ENCODE peak calls at places on chromosomes 6 and 20, in six cellular contexts. One of them, this sample, is unnamed. For H3K4me1, the result is how much of the 10 kb centered on the place peaks cover.

GRCh38 chr20:9884666-9885065 is 45.8 kb upstream of the PAK5 start:
- DNase-seq in cardiac muscle cell: no peak
- DNase-seq in GM23338: peak
- DNase-seq in fibroblast of lung: no peak
- DNase-seq in mucosa of descending colon: no peak
- DNase-seq in psoas muscle: no peak
- DNase-seq in this sample: no peak

GRCh38 chr20:15859061-15859460 is 714.2 kb downstream of the KIF16B start:
- DNase-seq in psoas muscle: no peak
- DNase-seq in cardiac muscle cell: no peak
- DNase-seq in GM23338: no peak
- DNase-seq in mucosa of descending colon: no peak
- DNase-seq in fibroblast of lung: no peak
- DNase-seq in this sample: no peak

GRCh38 chr6:157761331-157761921 is 61.6 kb upstream of the SNX9 start:
- DNase-seq in GM23338: no peak
- DNase-seq in mucosa of descending colon: no peak
- DNase-seq in cardiac muscle cell: peak
- DNase-seq in fibroblast of lung: peak
- DNase-seq in psoas muscle: no peak
- DNase-seq in this sample: peak

GRCh38 chr20:3162080-3162611 is 2.5 kb upstream of the FASTKD5 start:
- DNase-seq in fibroblast of lung: no peak
- DNase-seq in GM23338: peak
- DNase-seq in psoas muscle: no peak
- DNase-seq in mucosa of descending colon: no peak
- DNase-seq in cardiac muscle cell: no peak
- DNase-seq in this sample: no peak

GRCh38 chr6:89640804-89641203 is 2.3 kb upstream of the LYRM2 start:
- DNase-seq in mucosa of descending colon: no peak
- DNase-seq in psoas muscle: no peak
- DNase-seq in GM23338: peak
- DNase-seq in cardiac muscle cell: no peak
- DNase-seq in fibroblast of lung: no peak
- DNase-seq in this sample: no peak

GRCh38 chr20:6533828-6534388 is 233.6 kb upstream of the BMP2 start:
- DNase-seq in psoas muscle: no peak
- DNase-seq in cardiac muscle cell: peak
- DNase-seq in fibroblast of lung: peak
- DNase-seq in GM23338: peak
- DNase-seq in mucosa of descending colon: peak
- DNase-seq in this sample: no peak

GRCh38 chr20:44601801-44602204 is 19.4 kb downstream of the PKIG start:
- DNase-seq in mucosa of descending colon: no peak
- DNase-seq in cardiac muscle cell: peak
- DNase-seq in psoas muscle: peak
- DNase-seq in fibroblast of lung: peak
- DNase-seq in GM23338: no peak
- DNase-seq in this sample: no peak

GRCh38 chr6:78322068-78322845 is 545.1 kb upstream of the IRAK1BP1 start:
- DNase-seq in psoas muscle: no peak
- DNase-seq in cardiac muscle cell: no peak
- DNase-seq in fibroblast of lung: no peak
- DNase-seq in mucosa of descending colon: no peak
- DNase-seq in GM23338: no peak
- DNase-seq in this sample: no peak

GRCh38 chr6:75759207-75759606 is 10.2 kb downstream of the MYO6 start:
- DNase-seq in mucosa of descending colon: no peak
- DNase-seq in fibroblast of lung: no peak
- DNase-seq in GM23338: peak
- DNase-seq in psoas muscle: no peak
- DNase-seq in cardiac muscle cell: no peak
- DNase-seq in this sample: no peak

GRCh38 chr6:105591053-105591452 is 188.2 kb upstream of the PREP start:
- DNase-seq in mucosa of descending colon: no peak
- DNase-seq in GM23338: no peak
- DNase-seq in fibroblast of lung: no peak
- DNase-seq in cardiac muscle cell: peak
- DNase-seq in psoas muscle: no peak
- DNase-seq in this sample: no peak

GRCh38 chr6:52108128-52108527 is 20.7 kb upstream of the PKHD1 start:
- DNase-seq in cardiac muscle cell: no peak
- DNase-seq in fibroblast of lung: no peak
- DNase-seq in psoas muscle: peak
- DNase-seq in GM23338: peak
- DNase-seq in mucosa of descending colon: no peak
- DNase-seq in this sample: no peak

GRCh38 chr20:19543114-19543513 is 214.9 kb upstream of the RIN2 start:
- DNase-seq in psoas muscle: no peak
- DNase-seq in mucosa of descending colon: no peak
- DNase-seq in fibroblast of lung: no peak
- DNase-seq in GM23338: no peak
- DNase-seq in cardiac muscle cell: no peak
- DNase-seq in this sample: no peak

GRCh38 chr6:18141805-18142590 is 12.9 kb downstream of the TPMT start:
- DNase-seq in GM23338: no peak
- DNase-seq in cardiac muscle cell: no peak
- DNase-seq in fibroblast of lung: no peak
- DNase-seq in mucosa of descending colon: no peak
- DNase-seq in psoas muscle: no peak
- DNase-seq in this sample: no peak

GRCh38 chr20:51946581-51946980 is 144.3 kb upstream of the SALL4 start:
- DNase-seq in mucosa of descending colon: no peak
- DNase-seq in GM23338: no peak
- DNase-seq in cardiac muscle cell: peak
- DNase-seq in psoas muscle: no peak
- DNase-seq in fibroblast of lung: peak
- DNase-seq in this sample: no peak
- H3K4me1 ChIP-seq in mucosa of descending colon: under half
- H3K4me1 ChIP-seq in GM23338: under half
- H3K4me1 ChIP-seq in cardiac muscle cell: under half
- H3K4me1 ChIP-seq in psoas muscle: under half
- H3K4me1 ChIP-seq in fibroblast of lung: under half
- H3K4me1 ChIP-seq in this sample: under half

GRCh38 chr6:294656-295565 is 2.6 kb downstream of the DUSP22 start:
- DNase-seq in psoas muscle: no peak
- DNase-seq in fibroblast of lung: no peak
- DNase-seq in mucosa of descending colon: no peak
- DNase-seq in GM23338: no peak
- DNase-seq in cardiac muscle cell: no peak
- DNase-seq in this sample: no peak

GRCh38 chr6:291697-292505 is at the start of gene DUSP22:
- DNase-seq in GM23338: peak
- DNase-seq in fibroblast of lung: peak
- DNase-seq in cardiac muscle cell: peak
- DNase-seq in psoas muscle: peak
- DNase-seq in mucosa of descending colon: peak
- DNase-seq in this sample: no peak

GRCh38 chr6:292506-293184 is 358 bp downstream of the DUSP22 start:
- DNase-seq in fibroblast of lung: peak
- DNase-seq in psoas muscle: peak
- DNase-seq in GM23338: peak
- DNase-seq in mucosa of descending colon: peak
- DNase-seq in cardiac muscle cell: peak
- DNase-seq in this sample: no peak

GRCh38 chr6:291148-291696 is 1.1 kb upstream of the DUSP22 start:
- DNase-seq in fibroblast of lung: no peak
- DNase-seq in mucosa of descending colon: no peak
- DNase-seq in psoas muscle: no peak
- DNase-seq in cardiac muscle cell: peak
- DNase-seq in GM23338: no peak
- DNase-seq in this sample: no peak

GRCh38 chr6:293185-294174 is 1.2 kb downstream of the DUSP22 start:
- DNase-seq in cardiac muscle cell: no peak
- DNase-seq in psoas muscle: peak
- DNase-seq in fibroblast of lung: peak
- DNase-seq in mucosa of descending colon: peak
- DNase-seq in GM23338: peak
- DNase-seq in this sample: no peak
- H3K4me1 ChIP-seq in cardiac muscle cell: under half
- H3K4me1 ChIP-seq in psoas muscle: under half
- H3K4me1 ChIP-seq in fibroblast of lung: under half
- H3K4me1 ChIP-seq in mucosa of descending colon: under half
- H3K4me1 ChIP-seq in GM23338: under half
- H3K4me1 ChIP-seq in this sample: under half

GRCh38 chr6:159101656-159102055 is 56.9 kb upstream of the TAGAP start:
- DNase-seq in GM23338: no peak
- DNase-seq in mucosa of descending colon: no peak
- DNase-seq in fibroblast of lung: no peak
- DNase-seq in cardiac muscle cell: no peak
- DNase-seq in psoas muscle: no peak
- DNase-seq in this sample: no peak
- H3K4me1 ChIP-seq in GM23338: under half
- H3K4me1 ChIP-seq in mucosa of descending colon: under half
- H3K4me1 ChIP-seq in fibroblast of lung: under half
- H3K4me1 ChIP-seq in cardiac muscle cell: under half
- H3K4me1 ChIP-seq in psoas muscle: under half
- H3K4me1 ChIP-seq in this sample: under half

GRCh38 chr6:37068523-37069270 is 63.2 kb downstream of the FGD2 start:
- DNase-seq in psoas muscle: peak
- DNase-seq in mucosa of descending colon: no peak
- DNase-seq in cardiac muscle cell: no peak
- DNase-seq in GM23338: no peak
- DNase-seq in fibroblast of lung: no peak
- DNase-seq in this sample: no peak
- H3K4me1 ChIP-seq in psoas muscle: under half
- H3K4me1 ChIP-seq in mucosa of descending colon: under half
- H3K4me1 ChIP-seq in cardiac muscle cell: under half
- H3K4me1 ChIP-seq in GM23338: under half
- H3K4me1 ChIP-seq in fibroblast of lung: under half
- H3K4me1 ChIP-seq in this sample: under half

DNA sequence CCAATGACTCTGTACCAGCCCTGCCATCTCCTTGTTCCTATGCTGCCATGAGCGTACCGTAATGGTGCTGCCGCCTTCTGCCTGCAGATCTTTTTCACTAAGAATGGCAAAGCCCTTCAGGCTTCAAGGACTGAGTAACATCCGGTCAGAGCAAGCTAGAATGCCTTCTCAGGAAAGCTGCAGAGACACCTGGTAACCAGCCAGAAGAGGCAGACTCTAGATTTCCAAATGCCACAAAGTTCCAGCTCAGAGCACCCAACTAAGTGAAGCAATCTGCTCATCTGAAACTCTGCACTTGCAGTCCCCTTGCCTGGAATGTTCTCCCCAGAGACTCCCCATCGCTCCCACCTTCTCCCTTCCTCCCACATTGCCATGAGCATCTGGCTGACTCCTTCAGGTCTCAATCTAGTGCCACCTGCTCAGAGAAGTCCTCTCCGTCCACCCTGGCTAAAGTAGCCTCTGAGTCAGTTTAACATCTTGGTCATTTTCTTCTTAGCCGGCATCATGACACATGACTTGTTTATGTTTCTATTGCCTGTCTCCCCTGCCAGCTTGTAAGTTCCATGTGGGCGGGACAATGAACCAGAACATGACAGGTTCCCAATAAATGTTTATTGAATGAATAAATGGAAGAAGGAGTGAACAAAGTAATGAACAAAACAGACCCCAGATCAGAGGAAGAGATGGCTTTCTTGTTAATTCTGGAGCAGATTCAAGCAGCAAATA is 6.9 kb upstream of the OCSTAMP start:
- DNase-seq in psoas muscle: no peak
- DNase-seq in mucosa of descending colon: no peak
- DNase-seq in cardiac muscle cell: peak
- DNase-seq in fibroblast of lung: no peak
- DNase-seq in GM23338: no peak
- DNase-seq in this sample: no peak
- H3K4me1 ChIP-seq in psoas muscle: under half
- H3K4me1 ChIP-seq in mucosa of descending colon: under half
- H3K4me1 ChIP-seq in cardiac muscle cell: under half
- H3K4me1 ChIP-seq in fibroblast of lung: under half
- H3K4me1 ChIP-seq in GM23338: under half
- H3K4me1 ChIP-seq in this sample: under half

DNA sequence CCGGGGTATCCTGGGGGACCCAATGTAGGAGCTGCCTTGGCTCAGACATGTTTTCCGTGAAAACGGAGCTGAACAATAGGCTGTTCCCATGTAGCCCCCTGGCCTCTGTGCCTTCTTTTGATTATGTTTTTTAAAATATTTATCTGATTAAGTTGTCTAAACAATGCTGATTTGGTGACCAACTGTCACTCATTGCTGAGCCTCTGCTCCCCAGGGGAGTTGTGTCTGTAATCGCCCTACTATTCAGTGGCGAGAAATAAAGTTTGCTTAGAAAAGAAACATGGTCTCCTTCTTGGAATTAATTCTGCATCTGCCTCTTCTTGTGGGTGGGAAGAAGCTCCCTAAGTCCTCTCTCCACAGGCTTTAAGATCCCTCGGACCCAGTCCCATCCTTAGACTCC is 2.7 kb downstream of the TNF start:
- DNase-seq in GM23338: no peak
- DNase-seq in psoas muscle: no peak
- DNase-seq in cardiac muscle cell: no peak
- DNase-seq in fibroblast of lung: no peak
- DNase-seq in mucosa of descending colon: no peak
- DNase-seq in this sample: no peak
- H3K4me1 ChIP-seq in GM23338: under half
- H3K4me1 ChIP-seq in psoas muscle: under half
- H3K4me1 ChIP-seq in cardiac muscle cell: under half
- H3K4me1 ChIP-seq in fibroblast of lung: under half
- H3K4me1 ChIP-seq in mucosa of descending colon: under half
- H3K4me1 ChIP-seq in this sample: under half

GRCh38 chr20:49682278-49682677 is 31.4 kb downstream of the B4GALT5 start:
- DNase-seq in GM23338: no peak
- DNase-seq in psoas muscle: no peak
- DNase-seq in fibroblast of lung: no peak
- DNase-seq in cardiac muscle cell: no peak
- DNase-seq in mucosa of descending colon: no peak
- DNase-seq in this sample: no peak

GRCh38 chr20:49682798-49683197 is 30.9 kb downstream of the B4GALT5 start:
- DNase-seq in psoas muscle: no peak
- DNase-seq in fibroblast of lung: no peak
- DNase-seq in mucosa of descending colon: no peak
- DNase-seq in GM23338: no peak
- DNase-seq in cardiac muscle cell: no peak
- DNase-seq in this sample: no peak

GRCh38 chr20:49677777-49678758 is 35.6 kb downstream of the B4GALT5 start:
- DNase-seq in fibroblast of lung: no peak
- DNase-seq in psoas muscle: no peak
- DNase-seq in GM23338: no peak
- DNase-seq in cardiac muscle cell: no peak
- DNase-seq in mucosa of descending colon: no peak
- DNase-seq in this sample: no peak

GRCh38 chr20:49676581-49677291 is 36.9 kb downstream of the B4GALT5 start:
- DNase-seq in GM23338: no peak
- DNase-seq in fibroblast of lung: peak
- DNase-seq in psoas muscle: no peak
- DNase-seq in cardiac muscle cell: peak
- DNase-seq in mucosa of descending colon: no peak
- DNase-seq in this sample: no peak

DNA sequence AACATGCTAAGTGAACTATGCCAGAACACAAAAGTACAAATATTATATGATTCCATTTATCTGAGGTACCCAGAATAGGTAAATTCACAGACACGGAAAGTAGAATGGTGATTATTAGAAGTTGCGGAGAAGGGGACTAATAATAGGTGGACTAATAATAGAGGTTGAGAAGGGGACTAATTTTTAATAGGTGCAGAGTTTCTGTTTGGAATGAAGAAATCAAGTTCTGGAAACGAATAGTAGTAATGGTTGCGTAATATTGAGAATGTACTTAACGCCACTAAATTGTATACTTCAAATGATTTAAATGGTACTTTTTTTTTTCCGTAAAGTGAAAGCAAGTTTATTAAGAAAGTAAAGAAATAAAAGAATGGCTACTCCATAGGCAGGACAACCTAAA is 33.2 kb downstream of the B4GALT5 start:
- DNase-seq in fibroblast of lung: peak
- DNase-seq in cardiac muscle cell: no peak
- DNase-seq in psoas muscle: no peak
- DNase-seq in GM23338: no peak
- DNase-seq in mucosa of descending colon: no peak
- DNase-seq in this sample: no peak
- H3K4me1 ChIP-seq in fibroblast of lung: under half
- H3K4me1 ChIP-seq in cardiac muscle cell: under half
- H3K4me1 ChIP-seq in psoas muscle: half or more
- H3K4me1 ChIP-seq in GM23338: half or more
- H3K4me1 ChIP-seq in mucosa of descending colon: half or more
- H3K4me1 ChIP-seq in this sample: half or more

This sample was measured in Panc1.